ENCODE peak calls at places on chromosomes 4 and X, in four cellular contexts. One of them, this sample, is unnamed.

GRCh38 chrX:119729408-119730201 is 28.8 kb upstream of the SOWAHD start:
- DNase-seq in cardiac fibroblast: peak
- DNase-seq in IMR-90: peak
- DNase-seq in left lung: no peak
- DNase-seq in this sample: peak

GRCh38 chr4:139975830-139976272 is 178.1 kb downstream of the MAML3 start:
- DNase-seq in cardiac fibroblast: peak
- DNase-seq in IMR-90: peak
- DNase-seq in left lung: no peak
- DNase-seq in this sample: peak

GRCh38 chr4:57184378-57185031 is 74.3 kb upstream of the IGFBP7 start:
- DNase-seq in cardiac fibroblast: no peak
- DNase-seq in IMR-90: no peak
- DNase-seq in left lung: no peak
- DNase-seq in this sample: no peak

GRCh38 chrX:2533424-2533823 is 32.6 kb upstream of the DHRSX start:
- DNase-seq in cardiac fibroblast: no peak
- DNase-seq in IMR-90: no peak
- DNase-seq in left lung: no peak
- DNase-seq in this sample: no peak

GRCh38 chr4:73589887-73590801 is 30.1 kb downstream of the RASSF6 start:
- DNase-seq in cardiac fibroblast: no peak
- DNase-seq in IMR-90: no peak
- DNase-seq in left lung: no peak
- DNase-seq in this sample: no peak

GRCh38 chrX:47502591-47503222 is 19.7 kb upstream of the ZNF41 start:
- DNase-seq in cardiac fibroblast: peak
- DNase-seq in IMR-90: peak
- DNase-seq in left lung: no peak
- DNase-seq in this sample: peak

GRCh38 chr4:145234086-145234694 is 53.8 kb upstream of the OTUD4 start:
- DNase-seq in cardiac fibroblast: peak
- DNase-seq in IMR-90: peak
- DNase-seq in left lung: no peak
- DNase-seq in this sample: peak

GRCh38 chr4:15738877-15739276 is 36.0 kb downstream of the BST1 start:
- DNase-seq in cardiac fibroblast: no peak
- DNase-seq in IMR-90: peak
- DNase-seq in left lung: no peak
- DNase-seq in this sample: peak

GRCh38 chr4:132123870-132124623 is 1025.0 kb upstream of the PCDH10 start:
- DNase-seq in cardiac fibroblast: peak
- DNase-seq in IMR-90: peak
- DNase-seq in left lung: no peak
- DNase-seq in this sample: peak

GRCh38 chr4:109721033-109721432 is 8.8 kb downstream of the PLA2G12A start:
- DNase-seq in cardiac fibroblast: peak
- DNase-seq in IMR-90: peak
- DNase-seq in left lung: no peak
- DNase-seq in this sample: no peak

GRCh38 chrX:19344207-19344534 is 444 bp downstream of the PDHA1 start:
- DNase-seq in cardiac fibroblast: no peak
- DNase-seq in IMR-90: no peak
- DNase-seq in left lung: no peak
- DNase-seq in this sample: no peak

GRCh38 chrX:84441143-84441542 is 61.1 kb downstream of the HDX start:
- DNase-seq in cardiac fibroblast: peak
- DNase-seq in IMR-90: peak
- DNase-seq in left lung: no peak
- DNase-seq in this sample: peak

GRCh38 chr4:4462970-4463369 is 76.1 kb downstream of the NSG1 start:
- DNase-seq in cardiac fibroblast: peak
- DNase-seq in IMR-90: peak
- DNase-seq in left lung: no peak
- DNase-seq in this sample: no peak

GRCh38 chrX:19555683-19556082 is 40.4 kb upstream of the MAP3K15 start:
- DNase-seq in cardiac fibroblast: no peak
- DNase-seq in IMR-90: no peak
- DNase-seq in left lung: no peak
- DNase-seq in this sample: no peak

GRCh38 chr4:140637836-140638235 is 69.1 kb upstream of the UCP1 start:
- DNase-seq in cardiac fibroblast: peak
- DNase-seq in IMR-90: no peak
- DNase-seq in left lung: no peak
- DNase-seq in this sample: peak

GRCh38 chr4:56086073-56086521 is 137.4 kb downstream of the CEP135 start:
- DNase-seq in cardiac fibroblast: no peak
- DNase-seq in IMR-90: no peak
- DNase-seq in left lung: no peak
- DNase-seq in this sample: no peak

GRCh38 chr4:24973471-24974251 is 57.1 kb downstream of the LGI2 start:
- DNase-seq in cardiac fibroblast: no peak
- DNase-seq in IMR-90: peak
- DNase-seq in left lung: peak
- DNase-seq in this sample: peak

GRCh38 chrX:129655547-129656248 is 942 bp upstream of the APLN start:
- DNase-seq in cardiac fibroblast: no peak
- DNase-seq in IMR-90: no peak
- DNase-seq in left lung: no peak
- DNase-seq in this sample: peak

GRCh38 chr4:56686537-56687231 is 5.6 kb upstream of the HOPX start:
- DNase-seq in cardiac fibroblast: no peak
- DNase-seq in IMR-90: no peak
- DNase-seq in left lung: no peak
- DNase-seq in this sample: peak

GRCh38 chr4:44487341-44487740 is 38.7 kb upstream of the KCTD8 start:
- DNase-seq in cardiac fibroblast: peak
- DNase-seq in IMR-90: no peak
- DNase-seq in left lung: no peak
- DNase-seq in this sample: peak

GRCh38 chr4:186979966-186980745 is 256.5 kb upstream of the FAT1 start:
- DNase-seq in cardiac fibroblast: peak
- DNase-seq in IMR-90: peak
- DNase-seq in left lung: no peak
- DNase-seq in this sample: no peak

GRCh38 chr4:90127223-90127705 is at the start of gene CCSER1:
- DNase-seq in cardiac fibroblast: peak
- DNase-seq in IMR-90: peak
- DNase-seq in left lung: peak
- DNase-seq in this sample: peak

GRCh38 chr4:186820371-186820990 is 96.8 kb upstream of the FAT1 start:
- DNase-seq in cardiac fibroblast: peak
- DNase-seq in IMR-90: peak
- DNase-seq in left lung: no peak
- DNase-seq in this sample: no peak

GRCh38 chrX:103565197-103565596 is 20.1 kb upstream of the TCEAL4 start:
- DNase-seq in cardiac fibroblast: peak
- DNase-seq in IMR-90: no peak
- DNase-seq in left lung: no peak
- DNase-seq in this sample: no peak

GRCh38 chr4:112765317-112765989 is 128.5 kb downstream of the LARP7 start:
- DNase-seq in cardiac fibroblast: peak
- DNase-seq in IMR-90: peak
- DNase-seq in left lung: no peak
- DNase-seq in this sample: peak

GRCh38 chr4:39235701-39236100 is 53.4 kb downstream of the WDR19 start:
- DNase-seq in cardiac fibroblast: peak
- DNase-seq in IMR-90: no peak
- DNase-seq in left lung: no peak
- DNase-seq in this sample: no peak

GRCh38 chr4:46270986-46271596 is 118.8 kb downstream of the GABRA2 start:
- DNase-seq in cardiac fibroblast: peak
- DNase-seq in IMR-90: peak
- DNase-seq in left lung: no peak
- DNase-seq in this sample: peak

GRCh38 chr4:56220261-56220660 is 167.0 kb downstream of the AASDH start:
- DNase-seq in cardiac fibroblast: peak
- DNase-seq in IMR-90: peak
- DNase-seq in left lung: no peak
- DNase-seq in this sample: peak

GRCh38 chr4:89482248-89482647 is 174.6 kb upstream of the GPRIN3 start:
- DNase-seq in cardiac fibroblast: peak
- DNase-seq in IMR-90: peak
- DNase-seq in left lung: no peak
- DNase-seq in this sample: peak

GRCh38 chr4:173505924-173506779 is 23.9 kb downstream of the HAND2 start:
- DNase-seq in cardiac fibroblast: peak
- DNase-seq in IMR-90: peak
- DNase-seq in left lung: peak
- DNase-seq in this sample: peak

GRCh38 chr4:186723207-186724047 is at the start of gene FAT1:
- DNase-seq in cardiac fibroblast: peak
- DNase-seq in IMR-90: peak
- DNase-seq in left lung: peak
- DNase-seq in this sample: peak

GRCh38 chrX:88170528-88170927 is 576.5 kb upstream of the CPXCR1 start:
- DNase-seq in cardiac fibroblast: no peak
- DNase-seq in IMR-90: no peak
- DNase-seq in left lung: no peak
- DNase-seq in this sample: no peak

GRCh38 chrX:15202458-15203177 is 67.3 kb downstream of the ASB9 start:
- DNase-seq in cardiac fibroblast: peak
- DNase-seq in IMR-90: no peak
- DNase-seq in left lung: no peak
- DNase-seq in this sample: no peak

GRCh38 chr4:156497486-156497885 is 474.1 kb downstream of the PDGFC start:
- DNase-seq in cardiac fibroblast: no peak
- DNase-seq in IMR-90: no peak
- DNase-seq in left lung: no peak
- DNase-seq in this sample: no peak

GRCh38 chr4:25258980-25259578 is 25.2 kb downstream of the PI4K2B start:
- DNase-seq in cardiac fibroblast: peak
- DNase-seq in IMR-90: peak
- DNase-seq in left lung: no peak
- DNase-seq in this sample: peak

GRCh38 chr4:52477191-52477590 is 181.9 kb downstream of the USP46 start:
- DNase-seq in cardiac fibroblast: no peak
- DNase-seq in IMR-90: no peak
- DNase-seq in left lung: no peak
- DNase-seq in this sample: no peak

DNA sequence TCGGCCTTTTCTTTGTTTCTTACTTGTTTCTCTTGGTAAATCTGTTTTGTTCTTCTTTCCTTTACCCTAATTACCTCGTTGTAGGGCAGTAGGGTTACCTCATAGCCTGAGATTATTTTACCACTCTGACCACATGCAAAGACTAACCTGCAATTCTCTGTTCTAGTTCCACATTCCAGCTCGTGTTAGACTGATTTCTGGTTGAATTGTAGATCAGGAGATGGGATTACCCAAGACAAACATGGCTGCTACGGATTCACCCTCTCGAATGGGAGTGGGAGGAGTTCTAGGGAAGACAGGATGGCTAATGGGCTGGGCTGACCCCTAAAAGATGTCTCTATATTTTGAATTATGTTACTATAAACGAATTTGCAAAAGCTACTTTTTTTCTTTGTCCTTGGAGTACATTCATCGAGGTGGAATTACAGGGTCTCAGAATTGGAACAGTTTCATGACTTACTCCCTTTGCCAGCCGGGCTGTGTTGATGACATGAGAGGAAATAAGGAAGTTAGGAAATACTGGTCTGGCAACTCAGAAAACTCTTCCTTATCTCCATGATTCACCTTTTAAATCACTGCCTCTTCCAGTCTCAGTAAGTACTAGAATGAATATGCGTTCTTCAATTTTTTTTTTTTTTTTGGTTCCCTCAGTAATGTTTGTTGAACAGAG is 36.7 kb upstream of the FBXW7 start:
- DNase-seq in cardiac fibroblast: peak
- DNase-seq in IMR-90: peak
- DNase-seq in left lung: no peak
- DNase-seq in this sample: peak
- H3K4me3 ChIP-seq in cardiac fibroblast: no peak
- H3K4me3 ChIP-seq in IMR-90: no peak
- H3K4me3 ChIP-seq in left lung: no peak
- H3K4me3 ChIP-seq in this sample: no peak

GRCh38 chr4:42729505-42730237 is 72.8 kb upstream of the ATP8A1 start:
- DNase-seq in cardiac fibroblast: no peak
- DNase-seq in IMR-90: no peak
- DNase-seq in left lung: no peak
- DNase-seq in this sample: no peak
- H3K4me3 ChIP-seq in cardiac fibroblast: no peak
- H3K4me3 ChIP-seq in IMR-90: no peak
- H3K4me3 ChIP-seq in left lung: no peak
- H3K4me3 ChIP-seq in this sample: no peak

DNA sequence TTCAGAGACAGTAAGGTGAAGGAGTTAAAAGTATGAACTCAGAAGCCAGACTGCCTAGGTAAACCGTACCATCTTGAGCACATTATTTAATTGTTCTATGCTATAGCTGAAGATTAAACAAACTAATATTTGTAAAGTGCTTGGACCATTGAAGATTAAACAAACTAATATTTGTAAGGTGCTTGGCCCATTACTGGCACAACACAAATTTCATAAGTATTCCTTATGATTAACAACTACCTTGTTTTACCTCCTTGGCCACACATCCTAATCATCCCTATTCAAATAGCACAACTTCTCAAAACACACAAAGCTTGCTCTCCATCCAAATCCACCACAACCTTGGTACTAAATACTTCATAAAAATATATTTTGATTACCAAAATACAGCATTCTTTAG is 137.0 kb downstream of the PPP3CA start:
- DNase-seq in cardiac fibroblast: no peak
- DNase-seq in IMR-90: no peak
- DNase-seq in left lung: no peak
- DNase-seq in this sample: no peak
- H3K4me3 ChIP-seq in cardiac fibroblast: no peak
- H3K4me3 ChIP-seq in IMR-90: no peak
- H3K4me3 ChIP-seq in left lung: no peak
- H3K4me3 ChIP-seq in this sample: no peak

DNA sequence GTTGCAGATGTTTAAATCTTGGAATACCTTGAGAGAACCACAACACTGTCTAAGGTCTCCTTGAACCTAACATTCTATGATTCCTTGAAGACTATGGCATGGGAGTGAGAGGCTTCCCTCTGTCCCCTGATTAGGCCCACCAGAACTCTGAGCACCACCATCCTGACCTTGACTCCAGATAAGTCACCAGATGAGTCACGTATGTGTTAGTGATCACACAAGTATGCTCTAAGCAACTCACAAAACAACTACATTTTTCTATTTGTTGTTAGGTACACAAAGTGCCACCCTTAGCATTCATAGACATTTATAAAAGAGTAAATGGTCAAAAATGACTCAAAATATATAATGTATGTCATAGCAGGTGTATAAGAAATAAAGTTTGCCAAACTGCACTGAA is 252.9 kb upstream of the CXXC4 start:
- DNase-seq in cardiac fibroblast: no peak
- DNase-seq in IMR-90: no peak
- DNase-seq in left lung: no peak
- DNase-seq in this sample: peak
- H3K4me3 ChIP-seq in cardiac fibroblast: no peak
- H3K4me3 ChIP-seq in IMR-90: no peak
- H3K4me3 ChIP-seq in left lung: no peak
- H3K4me3 ChIP-seq in this sample: no peak